ENCODE peak calls at places on chromosome 10, in five cellular contexts. B, M, J, Z and K are unnamed samples.

GRCh38 chr10:59126992-59127391 is 49.5 kb upstream of the PHYHIPL start:
- DNase-seq in B (no peak), M (no peak), J (no peak), Z (no peak), K (no peak)

GRCh38 chr10:33252794-33253203 is 81.7 kb downstream of the NRP1 start:
- DNase-seq in B (peak), M (no peak), J (no peak), Z (no peak), K (peak)

GRCh38 chr10:30559118-30559684 is 70.4 kb downstream of the LYZL2 start:
- DNase-seq in B (no peak), M (no peak), J (no peak), Z (no peak), K (no peak)

GRCh38 chr10:11162828-11163599 is 145.3 kb downstream of the CELF2 start:
- DNase-seq in B (no peak), M (peak), J (peak), Z (no peak), K (no peak)

GRCh38 chr10:102231357-102232318 is 5.5 kb downstream of the ELOVL3 start:
- DNase-seq in B (peak), M (peak), J (peak), Z (peak), K (no peak)

GRCh38 chr10:86955501-86956194 is 1.8 kb downstream of the MMRN2 start:
- DNase-seq in B (no peak), M (no peak), J (peak), Z (no peak), K (no peak)

GRCh38 chr10:11874568-11875182 is 51.5 kb downstream of the PROSER2 start:
- DNase-seq in B (peak), M (peak), J (peak), Z (peak), K (no peak)

GRCh38 chr10:86117051-86117450 is 249.5 kb downstream of the GRID1 start:
- DNase-seq in B (no peak), M (no peak), J (no peak), Z (no peak), K (no peak)

GRCh38 chr10:61547297-61547696 is 94.1 kb upstream of the TMEM26 start:
- DNase-seq in B (no peak), M (no peak), J (no peak), Z (no peak), K (no peak)

GRCh38 chr10:58994226-58995057 is 182.0 kb upstream of the PHYHIPL start:
- DNase-seq in B (no peak), M (no peak), J (no peak), Z (no peak), K (no peak)

GRCh38 chr10:35075228-35075627 is 14.9 kb downstream of the CUL2 start:
- DNase-seq in B (peak), M (no peak), J (no peak), Z (no peak), K (no peak)

GRCh38 chr10:132165416-132165980 is 21.2 kb upstream of the DPYSL4 start:
- DNase-seq in B (no peak), M (no peak), J (peak), Z (no peak), K (no peak)

GRCh38 chr10:42962902-42963231 is 114.0 kb upstream of the RET start:
- DNase-seq in B (no peak), M (no peak), J (no peak), Z (no peak), K (no peak)

GRCh38 chr10:97500297-97500575 is 1.5 kb downstream of the UBTD1 start:
- DNase-seq in B (no peak), M (no peak), J (no peak), Z (no peak), K (no peak)

GRCh38 chr10:1372212-1372611 is 316.0 kb downstream of the WDR37 start:
- DNase-seq in B (no peak), M (no peak), J (no peak), Z (no peak), K (no peak)

GRCh38 chr10:75613685-75614587 is 182.5 kb downstream of the LRMDA start:
- DNase-seq in B (no peak), M (peak), J (no peak), Z (peak), K (peak)

GRCh38 chr10:5343092-5343491 is 21.7 kb upstream of the UCN3 start:
- DNase-seq in B (no peak), M (no peak), J (no peak), Z (no peak), K (no peak)

GRCh38 chr10:102334106-102334505 is 61.4 kb upstream of the NFKB2 start:
- DNase-seq in B (peak), M (no peak), J (no peak), Z (peak), K (peak)

GRCh38 chr10:12208460-12208859 is 12.5 kb downstream of the CDC123 start:
- DNase-seq in B (no peak), M (no peak), J (no peak), Z (no peak), K (no peak)

GRCh38 chr10:12193193-12193592 is 2.5 kb downstream of the NUDT5 start:
- DNase-seq in B (peak), M (no peak), J (no peak), Z (no peak), K (peak)